ENCODE peak calls at places on chromosomes 4 and X, in ten cellular contexts. Z is sigmoid colon; M is cardiac fibroblast; T is A673; G is CD8-positive, alpha-beta T cell; R is AG09309; H is nucleus accumbens; Q is EL; P is activated naive CD4-positive, alpha-beta T cell treated with anti-CD3 and anti-CD28 coated beads, Interleukin-2, amount 10 ng/mL, durations not matched to agents 7 days and 5 days; V is NCI-H345. I is an unnamed sample.

GRCh38 chr4:38210396-38211114 is 250.4 kb downstream of the PTTG2 start:
- DNase-seq in Z (no peak), M (peak), T (no peak), G (no peak), R (no peak), H (no peak), Q (peak), P (no peak), V (no peak), I (no peak)

GRCh38 chr4:89829470-89830138 is 7.4 kb downstream of the SNCA start:
- DNase-seq in Z (peak), M (no peak), T (no peak), G (no peak), R (no peak), H (no peak), Q (no peak), P (peak), V (no peak), I (no peak)

GRCh38 chr4:180828455-180829018 is 1414.7 kb upstream of the TENM3 start:
- DNase-seq in Z (no peak), M (peak), T (peak), G (no peak), R (peak), H (no peak), Q (peak), P (no peak), V (no peak), I (peak)

GRCh38 chr4:150464523-150464922 is 117.4 kb upstream of the MAB21L2 start:
- DNase-seq in Z (no peak), M (no peak), T (no peak), G (no peak), R (no peak), H (no peak), Q (no peak), P (no peak), V (no peak), I (no peak)

GRCh38 chr4:65791807-65792308 is 121.6 kb upstream of the EPHA5 start:
- DNase-seq in Z (no peak), M (peak), T (peak), G (no peak), R (no peak), H (no peak), Q (no peak), P (no peak), V (no peak), I (no peak)

GRCh38 chrX:110180176-110180927 is 137.5 kb downstream of the AMMECR1 start:
- DNase-seq in Z (no peak), M (peak), T (no peak), G (no peak), R (peak), H (no peak), Q (peak), P (no peak), V (no peak), I (no peak)

GRCh38 chrX:153523269-153523668 is 5.8 kb downstream of the ATP2B3 start:
- DNase-seq in Z (no peak), M (no peak), T (no peak), G (no peak), R (no peak), H (no peak), Q (no peak), P (no peak), V (no peak), I (no peak)

GRCh38 chrX:129653985-129654651 is 638 bp downstream of the APLN start:
- DNase-seq in Z (no peak), M (no peak), T (peak), G (peak), R (no peak), H (no peak), Q (peak), P (peak), V (peak), I (peak)

GRCh38 chr4:40511017-40511614 is 118.5 kb downstream of the RBM47 start:
- DNase-seq in Z (no peak), M (no peak), T (no peak), G (no peak), R (no peak), H (no peak), Q (no peak), P (no peak), V (no peak), I (no peak)

GRCh38 chr4:78543424-78544238 is 7.9 kb upstream of the ANXA3 start:
- DNase-seq in Z (no peak), M (no peak), T (no peak), G (no peak), R (no peak), H (no peak), Q (no peak), P (no peak), V (no peak), I (no peak)

GRCh38 chrX:30620980-30621716 is 32.1 kb upstream of the GK start:
- DNase-seq in Z (no peak), M (peak), T (peak), G (no peak), R (peak), H (no peak), Q (peak), P (no peak), V (no peak), I (peak)

GRCh38 chr4:8869002-8869878 is 2.4 kb downstream of the HMX1 start:
- DNase-seq in Z (no peak), M (no peak), T (no peak), G (no peak), R (no peak), H (no peak), Q (no peak), P (no peak), V (no peak), I (no peak)

GRCh38 chrX:11791537-11791936 is 33.5 kb downstream of the MSL3 start:
- DNase-seq in Z (no peak), M (no peak), T (no peak), G (no peak), R (no peak), H (no peak), Q (no peak), P (no peak), V (no peak), I (no peak)

GRCh38 chr4:173731257-173731656 is 201.2 kb upstream of the HAND2 start:
- DNase-seq in Z (no peak), M (no peak), T (no peak), G (no peak), R (no peak), H (no peak), Q (no peak), P (no peak), V (no peak), I (no peak)

GRCh38 chr4:114015444-114015899 is 36.0 kb upstream of the ARSJ start:
- DNase-seq in Z (no peak), M (peak), T (peak), G (no peak), R (peak), H (no peak), Q (peak), P (no peak), V (no peak), I (peak)

GRCh38 chr4:89665662-89666061 is 171.3 kb downstream of the SNCA start:
- DNase-seq in Z (no peak), M (no peak), T (no peak), G (no peak), R (no peak), H (no peak), Q (no peak), P (no peak), V (no peak), I (no peak)

GRCh38 chr4:8612646-8613045 is 20.1 kb downstream of the CPZ start:
- DNase-seq in Z (no peak), M (no peak), T (no peak), G (no peak), R (no peak), H (no peak), Q (no peak), P (no peak), V (no peak), I (no peak)

GRCh38 chr4:25861951-25862410 is 807 bp downstream of the SEL1L3 start:
- DNase-seq in Z (no peak), M (peak), T (peak), G (peak), R (no peak), H (no peak), Q (peak), P (peak), V (peak), I (no peak)

GRCh38 chrX:19627081-19627480 is 111.8 kb upstream of the MAP3K15 start:
- DNase-seq in Z (no peak), M (no peak), T (no peak), G (no peak), R (no peak), H (peak), Q (no peak), P (no peak), V (no peak), I (no peak)

GRCh38 chr4:152896819-152897218 is 39.3 kb upstream of the FHDC1 start:
- DNase-seq in Z (no peak), M (peak), T (no peak), G (no peak), R (peak), H (no peak), Q (no peak), P (no peak), V (no peak), I (no peak)

GRCh38 chr4:53306729-53307128 is 59.1 kb downstream of the SCFD2 start:
- DNase-seq in Z (no peak), M (peak), T (peak), G (no peak), R (peak), H (no peak), Q (peak), P (no peak), V (no peak), I (no peak)

GRCh38 chr4:138561906-138562305 is 319.8 kb upstream of the SLC7A11 start:
- DNase-seq in Z (peak), M (no peak), T (no peak), G (no peak), R (no peak), H (no peak), Q (no peak), P (no peak), V (no peak), I (no peak)

GRCh38 chrX:72465882-72466281 is 106.8 kb downstream of the HDAC8 start:
- DNase-seq in Z (no peak), M (no peak), T (no peak), G (no peak), R (no peak), H (no peak), Q (no peak), P (no peak), V (no peak), I (no peak)

GRCh38 chr4:187995322-187996207 is at the start of gene ZFP42:
- DNase-seq in Z (no peak), M (peak), T (no peak), G (no peak), R (no peak), H (no peak), Q (no peak), P (no peak), V (no peak), I (no peak)

GRCh38 chr4:149885896-149886295 is 70.3 kb upstream of the IQCM start:
- DNase-seq in Z (no peak), M (peak), T (no peak), G (no peak), R (peak), H (no peak), Q (peak), P (no peak), V (no peak), I (no peak)

GRCh38 chr4:78775278-78776030 is 696 bp upstream of the BMP2K start:
- DNase-seq in Z (peak), M (peak), T (peak), G (peak), R (peak), H (peak), Q (peak), P (peak), V (peak), I (peak)

GRCh38 chr4:147780137-147780777 is 48.4 kb downstream of the ARHGAP10 start:
- DNase-seq in Z (no peak), M (no peak), T (no peak), G (no peak), R (no peak), H (no peak), Q (no peak), P (no peak), V (no peak), I (no peak)

GRCh38 chr4:186105721-186106335 is 1.3 kb downstream of the FAM149A start:
- DNase-seq in Z (no peak), M (peak), T (peak), G (no peak), R (no peak), H (no peak), Q (no peak), P (no peak), V (peak), I (peak)

GRCh38 chr4:45621926-45622325 is 501.9 kb downstream of the GABRG1 start:
- DNase-seq in Z (no peak), M (peak), T (no peak), G (no peak), R (no peak), H (no peak), Q (no peak), P (no peak), V (no peak), I (peak)

GRCh38 chr4:164485169-164485568 is 268.8 kb upstream of the SMIM31 start:
- DNase-seq in Z (no peak), M (no peak), T (no peak), G (no peak), R (no peak), H (no peak), Q (no peak), P (no peak), V (no peak), I (no peak)

GRCh38 chr4:36138221-36138620 is 106.1 kb downstream of the ARAP2 start:
- DNase-seq in Z (no peak), M (peak), T (no peak), G (no peak), R (no peak), H (no peak), Q (no peak), P (no peak), V (no peak), I (no peak)